ENCODE peak calls at places on chromosomes 7 and 10, in five cellular contexts. One of them, this sample, is unnamed.

GRCh38 chr7:2079332-2080068 is 153.2 kb downstream of the MAD1L1 start:
- DNase-seq in suprapubic skin: no peak
- DNase-seq in activated CD8-positive, alpha-beta T cell treated with anti-CD3 and anti-CD28 coated beads for 36 hours: no peak
- DNase-seq in posterior vena cava: no peak
- DNase-seq in amygdala: no peak
- DNase-seq in this sample: no peak

GRCh38 chr7:1807821-1808600 is 137.9 kb downstream of the ELFN1 start:
- DNase-seq in suprapubic skin: no peak
- DNase-seq in amygdala: no peak
- DNase-seq in activated CD8-positive, alpha-beta T cell treated with anti-CD3 and anti-CD28 coated beads for 36 hours: no peak
- DNase-seq in posterior vena cava: no peak
- DNase-seq in this sample: peak

GRCh38 chr7:101823596-101823995 is 6.2 kb downstream of the CUX1 start:
- DNase-seq in activated CD8-positive, alpha-beta T cell treated with anti-CD3 and anti-CD28 coated beads for 36 hours: no peak
- DNase-seq in posterior vena cava: no peak
- DNase-seq in amygdala: no peak
- DNase-seq in suprapubic skin: no peak
- DNase-seq in this sample: no peak

GRCh38 chr10:124603376-124604213 is 140.6 kb downstream of the FAM53B start:
- DNase-seq in posterior vena cava: no peak
- DNase-seq in activated CD8-positive, alpha-beta T cell treated with anti-CD3 and anti-CD28 coated beads for 36 hours: no peak
- DNase-seq in amygdala: no peak
- DNase-seq in suprapubic skin: no peak
- DNase-seq in this sample: no peak

GRCh38 chr7:137454169-137455166 is 110.9 kb upstream of the PTN start:
- DNase-seq in suprapubic skin: peak
- DNase-seq in activated CD8-positive, alpha-beta T cell treated with anti-CD3 and anti-CD28 coated beads for 36 hours: no peak
- DNase-seq in posterior vena cava: no peak
- DNase-seq in amygdala: no peak
- DNase-seq in this sample: peak

GRCh38 chr10:114632869-114633715 is 25.0 kb downstream of the ABLIM1 start:
- DNase-seq in posterior vena cava: peak
- DNase-seq in amygdala: no peak
- DNase-seq in suprapubic skin: peak
- DNase-seq in activated CD8-positive, alpha-beta T cell treated with anti-CD3 and anti-CD28 coated beads for 36 hours: peak
- DNase-seq in this sample: no peak

GRCh38 chr7:123844712-123845219 is at the start of gene HYAL4:
- DNase-seq in activated CD8-positive, alpha-beta T cell treated with anti-CD3 and anti-CD28 coated beads for 36 hours: no peak
- DNase-seq in amygdala: no peak
- DNase-seq in suprapubic skin: no peak
- DNase-seq in posterior vena cava: no peak
- DNase-seq in this sample: no peak

GRCh38 chr7:82376739-82377138 is 66.8 kb downstream of the CACNA2D1 start:
- DNase-seq in activated CD8-positive, alpha-beta T cell treated with anti-CD3 and anti-CD28 coated beads for 36 hours: no peak
- DNase-seq in suprapubic skin: no peak
- DNase-seq in posterior vena cava: no peak
- DNase-seq in amygdala: no peak
- DNase-seq in this sample: no peak

GRCh38 chr10:21807162-21807561 is 196.4 kb downstream of the DNAJC1 start:
- DNase-seq in amygdala: no peak
- DNase-seq in activated CD8-positive, alpha-beta T cell treated with anti-CD3 and anti-CD28 coated beads for 36 hours: no peak
- DNase-seq in suprapubic skin: no peak
- DNase-seq in posterior vena cava: no peak
- DNase-seq in this sample: no peak

GRCh38 chr7:133301444-133301843 is 48.6 kb downstream of the EXOC4 start:
- DNase-seq in suprapubic skin: no peak
- DNase-seq in amygdala: no peak
- DNase-seq in posterior vena cava: no peak
- DNase-seq in activated CD8-positive, alpha-beta T cell treated with anti-CD3 and anti-CD28 coated beads for 36 hours: no peak
- DNase-seq in this sample: no peak

GRCh38 chr7:12322287-12322902 is 81.3 kb downstream of the VWDE start:
- DNase-seq in amygdala: no peak
- DNase-seq in suprapubic skin: no peak
- DNase-seq in posterior vena cava: no peak
- DNase-seq in activated CD8-positive, alpha-beta T cell treated with anti-CD3 and anti-CD28 coated beads for 36 hours: peak
- DNase-seq in this sample: no peak

GRCh38 chr7:46170792-46171191 is 249.7 kb upstream of the IGFBP3 start:
- DNase-seq in posterior vena cava: no peak
- DNase-seq in amygdala: no peak
- DNase-seq in suprapubic skin: no peak
- DNase-seq in activated CD8-positive, alpha-beta T cell treated with anti-CD3 and anti-CD28 coated beads for 36 hours: no peak
- DNase-seq in this sample: no peak

GRCh38 chr10:18582803-18583202 is 68.6 kb downstream of the NSUN6 start:
- DNase-seq in activated CD8-positive, alpha-beta T cell treated with anti-CD3 and anti-CD28 coated beads for 36 hours: peak
- DNase-seq in posterior vena cava: no peak
- DNase-seq in amygdala: no peak
- DNase-seq in suprapubic skin: no peak
- DNase-seq in this sample: no peak

GRCh38 chr10:1240341-1240775 is 184.2 kb downstream of the WDR37 start:
- DNase-seq in activated CD8-positive, alpha-beta T cell treated with anti-CD3 and anti-CD28 coated beads for 36 hours: peak
- DNase-seq in amygdala: no peak
- DNase-seq in suprapubic skin: no peak
- DNase-seq in posterior vena cava: no peak
- DNase-seq in this sample: no peak

GRCh38 chr7:155069992-155070827 is at the start of gene HTR5A:
- DNase-seq in posterior vena cava: peak
- DNase-seq in suprapubic skin: peak
- DNase-seq in amygdala: peak
- DNase-seq in activated CD8-positive, alpha-beta T cell treated with anti-CD3 and anti-CD28 coated beads for 36 hours: peak
- DNase-seq in this sample: peak

GRCh38 chr7:29345590-29345989 is 151.0 kb downstream of the CHN2 start:
- DNase-seq in posterior vena cava: no peak
- DNase-seq in activated CD8-positive, alpha-beta T cell treated with anti-CD3 and anti-CD28 coated beads for 36 hours: peak
- DNase-seq in amygdala: peak
- DNase-seq in suprapubic skin: no peak
- DNase-seq in this sample: no peak

GRCh38 chr10:65894379-65894778 is 1031.5 kb upstream of the LRRTM3 start:
- DNase-seq in activated CD8-positive, alpha-beta T cell treated with anti-CD3 and anti-CD28 coated beads for 36 hours: no peak
- DNase-seq in amygdala: no peak
- DNase-seq in posterior vena cava: no peak
- DNase-seq in suprapubic skin: no peak
- DNase-seq in this sample: no peak

This sample was measured in ureter.